ENCODE peak calls at places on chromosomes 1 and 21, in eight cellular contexts. B is sigmoid colon, V is GM12891, R is stomach, D is HCT116, F is GM23338, Y is SK-N-SH, G is GM12892. L is an unnamed sample.

GRCh38 chr1:196449459-196449858 is 158.8 kb downstream of the KCNT2 start:
- DNase-seq in B (no peak), F (no peak), Y (no peak), G (no peak), V (no peak), R (no peak), D (no peak), L (no peak)

GRCh38 chr1:110150330-110151174 is at the start of gene SLC6A17:
- DNase-seq in G (peak; percentile 39), D (peak; percentile 65), R (no peak), F (peak; percentile 75), B (peak; percentile 45), Y (peak; percentile 82), V (no peak), L (no peak)

GRCh38 chr1:47229031-47229831 is 2.8 kb downstream of the TAL1 start:
- DNase-seq in V (no peak), G (no peak), D (no peak), F (peak; percentile 66), R (no peak), Y (no peak), B (no peak), L (no peak)

GRCh38 chr1:4702927-4703326 is 48.5 kb downstream of the AJAP1 start:
- DNase-seq in F (no peak), B (no peak), G (no peak), R (no peak), Y (peak; percentile 72), V (no peak), D (no peak), L (no peak)

GRCh38 chr1:115275216-115275615 is 62.8 kb downstream of the NGF start:
- DNase-seq in G (no peak), V (no peak), F (peak; percentile 60), Y (no peak), R (no peak), B (no peak), D (peak; percentile 7), L (no peak)

GRCh38 chr1:11650331-11650991 is 3.8 kb downstream of the FBXO2 start:
- DNase-seq in F (peak; percentile 84), G (no peak), D (peak; percentile 38), B (peak; percentile 87), R (peak; percentile 89), Y (peak; percentile 93), V (peak; percentile 70), L (peak; percentile 66)

GRCh38 chr1:107454786-107455185 is 313.9 kb downstream of the NTNG1 start:
- DNase-seq in V (no peak), F (no peak), B (no peak), G (no peak), R (no peak), Y (no peak), D (no peak), L (no peak)

GRCh38 chr21:38126677-38127271 is 130.0 kb upstream of the KCNJ15 start:
- DNase-seq in D (peak; percentile 1), V (peak; percentile 17), G (peak; percentile 5), R (peak; percentile 57), F (peak; percentile 85), B (no peak), Y (peak; percentile 57), L (peak; percentile 30)

GRCh38 chr1:69911301-69911801 is 294.0 kb downstream of the LRRC40 start:
- DNase-seq in G (no peak), D (no peak), F (no peak), V (no peak), Y (no peak), B (no peak), R (no peak), L (no peak)

GRCh38 chr1:107254306-107254705 is 113.5 kb downstream of the NTNG1 start:
- DNase-seq in Y (no peak), G (no peak), D (no peak), F (peak; percentile 60), R (no peak), V (no peak), B (no peak), L (no peak)

GRCh38 chr1:109773203-109773899 is 9.6 kb upstream of the EPS8L3 start:
- DNase-seq in B (peak; percentile 94), G (peak; percentile 63), F (peak; percentile 86), V (peak; percentile 68), D (peak; percentile 70), Y (peak; percentile 86), R (peak; percentile 86), L (peak; percentile 89)

GRCh38 chr1:219582310-219582709 is 30.6 kb downstream of the ZC3H11B start:
- DNase-seq in R (no peak), F (no peak), B (no peak), Y (no peak), D (no peak), V (no peak), G (no peak), L (no peak)

GRCh38 chr1:43053040-43053439 is 94.4 kb upstream of the SLC2A1 start:
- DNase-seq in V (no peak), Y (no peak), R (no peak), F (no peak), G (no peak), D (no peak), B (no peak), L (no peak)

GRCh38 chr1:246836647-246837046 is 95.1 kb downstream of the AHCTF1 start:
- DNase-seq in D (no peak), R (no peak), V (no peak), F (no peak), Y (no peak), B (no peak), G (no peak), L (no peak)

GRCh38 chr21:31558839-31559367 is 100.6 kb upstream of the SOD1 start:
- DNase-seq in V (peak; percentile 67), Y (peak; percentile 97), G (peak; percentile 51), R (peak; percentile 86), B (peak; percentile 86), D (peak; percentile 80), F (peak; percentile 97), L (peak; percentile 88)

GRCh38 chr1:51303751-51304196 is 26.6 kb downstream of the TTC39A start:
- DNase-seq in B (peak; percentile 45), F (no peak), D (no peak), Y (no peak), R (peak; percentile 50), V (no peak), G (no peak), L (no peak)

DNA sequence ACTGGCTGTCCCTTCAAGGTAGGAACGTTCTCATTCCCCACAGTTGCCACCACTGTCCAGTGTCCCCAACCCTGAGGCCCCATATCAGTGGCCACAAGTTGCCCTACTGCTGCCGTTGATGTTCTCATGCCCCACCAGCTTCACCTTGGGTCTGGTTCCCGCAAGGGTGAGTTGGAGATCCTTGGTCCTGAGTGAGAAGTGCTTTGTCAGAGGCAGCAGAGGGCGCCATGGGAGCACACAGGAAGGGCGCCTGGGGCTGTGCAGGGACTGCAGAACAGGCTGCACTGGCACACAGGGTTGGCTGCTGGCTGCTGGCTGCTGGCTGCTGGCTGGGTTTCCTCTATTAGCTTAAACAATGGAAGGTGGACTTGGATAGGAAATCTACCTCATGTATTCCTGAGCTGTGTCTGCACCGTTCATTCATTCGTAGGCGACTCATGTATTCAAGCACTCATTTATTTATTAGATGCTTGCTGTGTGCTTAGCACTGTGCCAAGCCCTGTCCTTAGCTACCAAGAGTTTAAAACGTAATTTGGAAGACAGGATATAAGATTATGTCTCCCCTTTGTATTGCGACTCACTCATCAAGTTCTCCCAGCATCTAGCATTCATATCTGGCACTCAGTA is 2.1 kb upstream of the S100A9 start:
- DNase-seq in F (peak; percentile 90), V (peak; percentile 50), G (no peak), Y (peak; percentile 59), D (peak; percentile 46), R (peak; percentile 53), B (no peak), L (peak; percentile 18)
- TF ChIP-seq POLR2AphosphoS5 in F (no peak), V (no peak), G (no peak), Y (no peak), D (no peak), R (no peak), B (no peak), L (no peak)

GRCh38 chr21:46038871-46039397 is 57.4 kb downstream of the COL6A1 start:
- DNase-seq in F (no peak), R (no peak), V (no peak), D (no peak), B (peak; percentile 76), Y (no peak), G (no peak), L (no peak)
- TF ChIP-seq POLR2AphosphoS5 in F (no peak), R (no peak), V (no peak), D (no peak), B (no peak), Y (no peak), G (no peak), L (no peak)

GRCh38 chr1:174954686-174955669 is 44.8 kb upstream of the CACYBP start:
- DNase-seq in G (no peak), B (no peak), V (no peak), Y (no peak), F (no peak), D (no peak), R (no peak), L (no peak)

GRCh38 chr1:174953170-174953569 is 46.6 kb upstream of the CACYBP start:
- DNase-seq in G (no peak), V (no peak), B (no peak), R (no peak), D (no peak), Y (no peak), F (no peak), L (no peak)

GRCh38 chr1:174956086-174956485 is 43.7 kb upstream of the CACYBP start:
- DNase-seq in V (no peak), F (no peak), Y (no peak), G (no peak), B (no peak), D (no peak), R (no peak), L (no peak)

GRCh38 chr1:174956976-174957375 is 42.8 kb upstream of the CACYBP start:
- DNase-seq in B (no peak), G (no peak), F (no peak), Y (no peak), D (no peak), V (no peak), R (no peak), L (no peak)

DNA sequence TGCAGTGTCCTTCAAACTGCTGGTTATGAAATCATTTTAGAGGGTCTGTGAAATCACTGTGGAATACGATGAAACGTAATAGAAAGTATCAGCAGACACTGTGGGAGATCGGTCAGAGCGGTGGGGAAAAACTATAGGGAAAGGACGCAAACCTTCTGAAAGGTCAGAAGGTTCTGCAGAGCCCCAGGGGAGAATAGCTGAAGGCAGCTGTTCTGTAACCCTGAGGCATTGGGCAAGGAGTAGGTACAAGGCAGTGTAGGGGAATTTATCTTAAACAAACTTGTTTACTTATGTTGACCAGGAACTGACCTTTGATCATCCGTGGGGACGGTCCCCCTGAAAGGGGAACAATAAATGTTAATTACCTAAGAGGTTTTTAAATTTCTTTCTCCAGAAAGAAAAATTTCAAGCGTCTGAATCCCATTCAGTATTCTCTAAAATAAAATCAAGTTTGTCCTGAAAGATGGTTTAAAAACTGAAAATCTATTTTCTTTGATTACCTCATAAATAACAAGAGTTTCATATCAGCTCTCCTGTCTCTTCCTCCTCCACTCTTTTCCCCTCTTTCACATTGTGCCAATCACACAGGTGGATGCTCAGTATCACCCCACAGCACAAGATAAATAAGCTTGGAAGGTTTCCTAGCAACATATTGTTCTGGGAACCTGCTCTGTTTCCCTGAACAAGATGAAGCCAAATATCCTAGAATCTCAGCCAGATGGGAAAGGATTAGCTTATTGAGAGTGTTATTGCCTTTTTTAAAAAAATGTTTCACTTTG is 45.9 kb upstream of the CACYBP start:
- DNase-seq in V (no peak), Y (peak; percentile 9), B (no peak), F (peak; percentile 46), D (no peak), G (no peak), R (no peak), L (no peak)
- TF ChIP-seq POLR2AphosphoS5 in V (no peak), Y (no peak), B (no peak), F (no peak), D (no peak), G (no peak), R (no peak), L (no peak)

GRCh38 chr1:225766967-225767413 is 10.6 kb upstream of the SRP9 start:
- DNase-seq in B (peak; percentile 89), V (no peak), D (no peak), Y (peak; percentile 72), F (no peak), G (no peak), R (peak; percentile 23), L (no peak)
- TF ChIP-seq POLR2AphosphoS5 in B (peak; percentile 38), V (no peak), D (no peak), Y (peak; percentile 86), F (no peak), G (no peak), R (peak; percentile 55), L (no peak)

L was measured in prostate gland.